ENCODE peak calls at places on chromosomes 5 and 9, in five cellular contexts. One of them, this sample, is unnamed.

GRCh38 chr5:42518595-42519067 is 95.4 kb downstream of the GHR start:
- DNase-seq in keratinocyte: no peak
- DNase-seq in NB4: no peak
- DNase-seq in lung: no peak
- DNase-seq in fibroblast of the aortic adventitia: peak; percentile 57
- DNase-seq in this sample: no peak

GRCh38 chr9:84845956-84846355 is 176.4 kb downstream of the NTRK2 start:
- DNase-seq in keratinocyte: no peak
- DNase-seq in NB4: no peak
- DNase-seq in lung: no peak
- DNase-seq in fibroblast of the aortic adventitia: no peak
- DNase-seq in this sample: no peak

GRCh38 chr5:37844004-37844403 is 4.2 kb upstream of the GDNF start:
- DNase-seq in keratinocyte: no peak
- DNase-seq in NB4: no peak
- DNase-seq in lung: no peak
- DNase-seq in fibroblast of the aortic adventitia: no peak
- DNase-seq in this sample: no peak

GRCh38 chr9:78280982-78281668 is 15.8 kb upstream of the PSAT1 start:
- DNase-seq in keratinocyte: no peak
- DNase-seq in NB4: no peak
- DNase-seq in lung: peak; percentile 64
- DNase-seq in fibroblast of the aortic adventitia: peak; percentile 96
- DNase-seq in this sample: no peak

GRCh38 chr9:94083384-94083783 is 880 bp upstream of the PTPDC1 start:
- DNase-seq in keratinocyte: no peak
- DNase-seq in NB4: no peak
- DNase-seq in lung: no peak
- DNase-seq in fibroblast of the aortic adventitia: peak; percentile 40
- DNase-seq in this sample: no peak

GRCh38 chr9:93483497-93483896 is 30.1 kb upstream of the FAM120AOS start:
- DNase-seq in keratinocyte: no peak
- DNase-seq in NB4: no peak
- DNase-seq in lung: no peak
- DNase-seq in fibroblast of the aortic adventitia: no peak
- DNase-seq in this sample: no peak

GRCh38 chr5:157994906-157995519 is 136.1 kb upstream of the CLINT1 start:
- DNase-seq in keratinocyte: peak; percentile 13
- DNase-seq in NB4: peak; percentile 56
- DNase-seq in lung: peak; percentile 63
- DNase-seq in fibroblast of the aortic adventitia: peak; percentile 68
- DNase-seq in this sample: peak; percentile 76

GRCh38 chr9:98097836-98098235 is 21.2 kb downstream of the TRIM14 start:
- DNase-seq in keratinocyte: no peak
- DNase-seq in NB4: no peak
- DNase-seq in lung: no peak
- DNase-seq in fibroblast of the aortic adventitia: no peak
- DNase-seq in this sample: no peak

GRCh38 chr9:6564370-6564769 is 81.2 kb downstream of the GLDC start:
- DNase-seq in keratinocyte: no peak
- DNase-seq in NB4: no peak
- DNase-seq in lung: no peak
- DNase-seq in fibroblast of the aortic adventitia: peak; percentile 96
- DNase-seq in this sample: no peak

GRCh38 chr5:157511656-157512644 is 51.9 kb downstream of the NIPAL4 start:
- DNase-seq in keratinocyte: peak; percentile 55
- DNase-seq in NB4: peak; percentile 25
- DNase-seq in lung: peak; percentile 74
- DNase-seq in fibroblast of the aortic adventitia: peak; percentile 99
- DNase-seq in this sample: no peak

GRCh38 chr5:54470191-54470590 is 14.7 kb downstream of the HSPB3 start:
- DNase-seq in keratinocyte: no peak
- DNase-seq in NB4: no peak
- DNase-seq in lung: no peak
- DNase-seq in fibroblast of the aortic adventitia: peak; percentile 77
- DNase-seq in this sample: no peak

GRCh38 chr9:32940740-32941139 is 60.7 kb downstream of the APTX start:
- DNase-seq in keratinocyte: no peak
- DNase-seq in NB4: no peak
- DNase-seq in lung: no peak
- DNase-seq in fibroblast of the aortic adventitia: no peak
- DNase-seq in this sample: no peak

GRCh38 chr5:147507480-147508126 is 2.3 kb downstream of the DPYSL3 start:
- DNase-seq in keratinocyte: no peak
- DNase-seq in NB4: no peak
- DNase-seq in lung: no peak
- DNase-seq in fibroblast of the aortic adventitia: peak; percentile 85
- DNase-seq in this sample: no peak

GRCh38 chr9:105438136-105438839 is 9.5 kb upstream of the FSD1L start:
- DNase-seq in keratinocyte: no peak
- DNase-seq in NB4: no peak
- DNase-seq in lung: no peak
- DNase-seq in fibroblast of the aortic adventitia: peak; percentile 56
- DNase-seq in this sample: no peak

GRCh38 chr5:158516521-158516920 is 583.2 kb downstream of the EBF1 start:
- DNase-seq in keratinocyte: no peak
- DNase-seq in NB4: no peak
- DNase-seq in lung: no peak
- DNase-seq in fibroblast of the aortic adventitia: no peak
- DNase-seq in this sample: no peak

GRCh38 chr5:138224712-138225111 is 11.6 kb upstream of the CDC23 start:
- DNase-seq in keratinocyte: no peak
- DNase-seq in NB4: no peak
- DNase-seq in lung: no peak
- DNase-seq in fibroblast of the aortic adventitia: no peak
- DNase-seq in this sample: no peak

GRCh38 chr5:38455797-38456330 is 100.6 kb downstream of the LIFR start:
- DNase-seq in keratinocyte: no peak
- DNase-seq in NB4: no peak
- DNase-seq in lung: no peak
- DNase-seq in fibroblast of the aortic adventitia: no peak
- DNase-seq in this sample: no peak

GRCh38 chr5:100900796-100901731 is 2.0 kb downstream of the ST8SIA4 start:
- DNase-seq in keratinocyte: no peak
- DNase-seq in NB4: peak; percentile 98
- DNase-seq in lung: peak; percentile 77
- DNase-seq in fibroblast of the aortic adventitia: peak; percentile 41
- DNase-seq in this sample: no peak

GRCh38 chr5:51468196-51468595 is 84.9 kb downstream of the ISL1 start:
- DNase-seq in keratinocyte: no peak
- DNase-seq in NB4: peak; percentile 8
- DNase-seq in lung: no peak
- DNase-seq in fibroblast of the aortic adventitia: peak; percentile 9
- DNase-seq in this sample: no peak
- TF ChIP-seq CTCF in keratinocyte: peak; percentile 49
- TF ChIP-seq CTCF in NB4: no peak
- TF ChIP-seq CTCF in lung: no peak
- TF ChIP-seq CTCF in fibroblast of the aortic adventitia: no peak
- TF ChIP-seq CTCF in this sample: no peak

GRCh38 chr5:123369371-123369968 is 53.7 kb downstream of the CEP120 start:
- DNase-seq in keratinocyte: no peak
- DNase-seq in NB4: no peak
- DNase-seq in lung: no peak
- DNase-seq in fibroblast of the aortic adventitia: no peak
- DNase-seq in this sample: no peak

GRCh38 chr5:123364443-123364842 is 58.8 kb downstream of the CEP120 start:
- DNase-seq in keratinocyte: no peak
- DNase-seq in NB4: no peak
- DNase-seq in lung: no peak
- DNase-seq in fibroblast of the aortic adventitia: peak; percentile 32
- DNase-seq in this sample: no peak

GRCh38 chr5:123371575-123372179 is 51.5 kb downstream of the CEP120 start:
- DNase-seq in keratinocyte: no peak
- DNase-seq in NB4: peak; percentile 23
- DNase-seq in lung: peak; percentile 45
- DNase-seq in fibroblast of the aortic adventitia: peak; percentile 39
- DNase-seq in this sample: no peak

GRCh38 chr5:123365163-123365562 is 58.0 kb downstream of the CEP120 start:
- DNase-seq in keratinocyte: no peak
- DNase-seq in NB4: no peak
- DNase-seq in lung: no peak
- DNase-seq in fibroblast of the aortic adventitia: peak; percentile 77
- DNase-seq in this sample: no peak

DNA sequence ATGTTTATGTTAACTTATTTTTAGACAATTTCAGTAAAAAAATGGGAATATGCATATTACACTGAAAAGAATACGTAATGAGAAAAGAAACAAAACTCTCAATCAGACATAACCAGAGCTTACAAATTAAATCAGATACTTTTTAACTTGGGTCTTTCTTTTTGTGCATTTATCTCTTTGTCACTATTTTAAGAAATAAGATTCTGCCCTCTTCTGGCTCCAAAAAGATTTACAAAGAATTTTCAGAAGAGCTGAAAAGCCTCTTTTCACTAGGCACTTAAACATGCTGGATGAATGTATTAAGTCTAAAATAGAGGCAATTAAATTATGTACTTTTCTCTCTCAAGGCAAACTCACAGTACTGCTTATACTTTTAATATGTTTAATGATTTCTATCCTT is 55.5 kb downstream of the CEP120 start:
- DNase-seq in keratinocyte: no peak
- DNase-seq in NB4: peak; percentile 13
- DNase-seq in lung: no peak
- DNase-seq in fibroblast of the aortic adventitia: peak; percentile 57
- DNase-seq in this sample: no peak
- TF ChIP-seq CTCF in keratinocyte: no peak
- TF ChIP-seq CTCF in NB4: no peak
- TF ChIP-seq CTCF in lung: no peak
- TF ChIP-seq CTCF in fibroblast of the aortic adventitia: peak; percentile 42
- TF ChIP-seq CTCF in this sample: peak; percentile 69

GRCh38 chr9:122463828-122464632 is 13.7 kb downstream of the OR1J1 start:
- DNase-seq in keratinocyte: no peak
- DNase-seq in NB4: peak; percentile 64
- DNase-seq in lung: no peak
- DNase-seq in fibroblast of the aortic adventitia: no peak
- DNase-seq in this sample: no peak
- TF ChIP-seq CTCF in keratinocyte: peak; percentile 18
- TF ChIP-seq CTCF in NB4: peak; percentile 37
- TF ChIP-seq CTCF in lung: no peak
- TF ChIP-seq CTCF in fibroblast of the aortic adventitia: no peak
- TF ChIP-seq CTCF in this sample: no peak

DNA sequence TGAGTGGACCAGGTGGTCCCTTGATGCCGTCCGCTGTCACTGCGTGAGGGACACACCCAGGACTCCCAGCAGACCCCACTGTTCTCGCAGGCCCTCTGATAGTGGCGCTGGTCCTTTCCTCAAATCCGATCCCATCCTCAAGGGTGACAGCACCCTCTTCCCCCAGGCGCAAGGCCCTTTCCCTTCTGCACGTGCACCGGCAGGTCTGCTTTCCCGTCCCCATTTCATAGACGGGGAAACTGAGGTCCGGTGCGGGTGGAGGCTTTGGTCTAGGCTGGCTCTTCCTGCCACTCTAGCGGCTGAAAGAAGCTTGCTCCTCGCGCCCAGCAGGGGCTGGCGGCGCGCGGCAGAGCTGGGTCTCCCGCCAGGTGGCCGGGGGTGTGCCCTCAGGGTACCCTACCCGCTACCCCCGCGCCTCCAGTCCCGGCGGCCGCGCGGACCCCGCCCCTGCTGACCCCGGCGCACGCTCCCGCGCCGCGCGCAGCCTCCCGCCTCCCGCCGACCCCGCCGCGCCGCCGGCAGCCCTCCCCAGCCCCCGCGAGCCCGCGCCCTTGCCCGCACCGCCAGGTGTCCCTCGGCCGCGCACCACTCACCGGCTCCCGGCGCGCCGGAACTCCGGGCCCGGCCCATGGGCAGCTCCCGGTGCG is 453 bp downstream of the RASGEF1C start:
- DNase-seq in keratinocyte: no peak
- DNase-seq in NB4: peak; percentile 31
- DNase-seq in lung: no peak
- DNase-seq in fibroblast of the aortic adventitia: no peak
- DNase-seq in this sample: peak; percentile 71
- TF ChIP-seq CTCF in keratinocyte: no peak
- TF ChIP-seq CTCF in NB4: no peak
- TF ChIP-seq CTCF in lung: no peak
- TF ChIP-seq CTCF in fibroblast of the aortic adventitia: peak; percentile 16
- TF ChIP-seq CTCF in this sample: peak; percentile 42

GRCh38 chr9:135290086-135290485 is 189.5 kb upstream of the PPP1R26 start:
- DNase-seq in keratinocyte: no peak
- DNase-seq in NB4: no peak
- DNase-seq in lung: no peak
- DNase-seq in fibroblast of the aortic adventitia: no peak
- DNase-seq in this sample: no peak
- TF ChIP-seq CTCF in keratinocyte: no peak
- TF ChIP-seq CTCF in NB4: no peak
- TF ChIP-seq CTCF in lung: no peak
- TF ChIP-seq CTCF in fibroblast of the aortic adventitia: no peak
- TF ChIP-seq CTCF in this sample: no peak

GRCh38 chr5:151781201-151781600 is 9.4 kb downstream of the G3BP1 start:
- DNase-seq in keratinocyte: no peak
- DNase-seq in NB4: no peak
- DNase-seq in lung: no peak
- DNase-seq in fibroblast of the aortic adventitia: no peak
- DNase-seq in this sample: no peak

GRCh38 chr5:151780348-151780747 is 8.6 kb downstream of the G3BP1 start:
- DNase-seq in keratinocyte: no peak
- DNase-seq in NB4: no peak
- DNase-seq in lung: no peak
- DNase-seq in fibroblast of the aortic adventitia: no peak
- DNase-seq in this sample: no peak

GRCh38 chr5:151786468-151786867 is 14.7 kb downstream of the G3BP1 start:
- DNase-seq in keratinocyte: no peak
- DNase-seq in NB4: no peak
- DNase-seq in lung: no peak
- DNase-seq in fibroblast of the aortic adventitia: no peak
- DNase-seq in this sample: no peak

GRCh38 chr5:151787817-151788216 is 16.1 kb downstream of the G3BP1 start:
- DNase-seq in keratinocyte: no peak
- DNase-seq in NB4: no peak
- DNase-seq in lung: no peak
- DNase-seq in fibroblast of the aortic adventitia: no peak
- DNase-seq in this sample: no peak

GRCh38 chr5:151784141-151784540 is 12.4 kb downstream of the G3BP1 start:
- DNase-seq in keratinocyte: no peak
- DNase-seq in NB4: no peak
- DNase-seq in lung: no peak
- DNase-seq in fibroblast of the aortic adventitia: no peak
- DNase-seq in this sample: no peak
- TF ChIP-seq CTCF in keratinocyte: no peak
- TF ChIP-seq CTCF in NB4: no peak
- TF ChIP-seq CTCF in lung: no peak
- TF ChIP-seq CTCF in fibroblast of the aortic adventitia: no peak
- TF ChIP-seq CTCF in this sample: no peak

DNA sequence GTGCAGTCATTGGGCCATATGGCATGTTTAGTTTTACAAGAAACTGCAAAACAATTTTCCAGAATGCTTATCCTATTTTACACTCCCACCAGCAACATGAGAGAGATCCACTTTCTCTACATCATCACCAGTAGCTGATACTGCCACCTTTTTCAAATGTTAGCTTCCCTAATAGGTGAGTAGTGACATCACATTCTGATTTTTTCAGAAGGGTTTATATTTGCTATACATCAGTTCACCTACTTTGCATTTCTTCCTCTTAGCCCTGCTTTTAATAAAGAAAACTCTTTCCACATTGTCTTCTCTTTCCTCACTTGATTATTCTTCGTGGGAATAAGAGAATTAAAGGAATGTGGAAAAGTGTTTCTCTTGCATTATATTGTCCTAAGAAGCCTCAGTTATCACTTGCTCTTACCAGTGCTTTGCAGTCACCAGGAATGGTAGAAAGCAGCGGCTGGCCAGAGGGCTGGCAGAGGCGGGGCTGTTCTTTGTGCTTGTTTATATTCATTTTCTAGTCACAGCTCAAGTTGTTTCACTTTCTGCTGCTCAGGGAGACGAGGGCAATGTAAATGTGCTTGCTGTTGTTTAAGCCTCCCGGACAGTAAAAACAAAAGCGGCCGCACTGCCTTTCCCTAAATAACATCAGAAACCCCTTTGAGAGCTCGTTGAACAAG is 164.8 kb downstream of the HSD17B3 start:
- DNase-seq in keratinocyte: no peak
- DNase-seq in NB4: no peak
- DNase-seq in lung: peak; percentile 45
- DNase-seq in fibroblast of the aortic adventitia: peak; percentile 51
- DNase-seq in this sample: no peak
- TF ChIP-seq CTCF in keratinocyte: no peak
- TF ChIP-seq CTCF in NB4: no peak
- TF ChIP-seq CTCF in lung: no peak
- TF ChIP-seq CTCF in fibroblast of the aortic adventitia: no peak
- TF ChIP-seq CTCF in this sample: no peak